ENCODE peak calls at places on chromosomes 6 and 20, in five cellular contexts. One of them, this sample, is unnamed.

GRCh38 chr6:1312444-1313363 is 806 bp downstream of the FOXQ1 start:
- DNase-seq in brain microvascular endothelial cell: no peak
- DNase-seq in BJ: no peak
- DNase-seq in AG09319: no peak
- DNase-seq in MCF 10A: no peak
- DNase-seq in this sample: peak; percentile 42

GRCh38 chr20:55038684-55039083 is 563.3 kb downstream of the DOK5 start:
- DNase-seq in brain microvascular endothelial cell: no peak
- DNase-seq in AG09319: no peak
- DNase-seq in MCF 10A: no peak
- DNase-seq in BJ: no peak
- DNase-seq in this sample: no peak

GRCh38 chr6:35148167-35148741 is 7.1 kb upstream of the TCP11 start:
- DNase-seq in MCF 10A: peak; percentile 53
- DNase-seq in BJ: no peak
- DNase-seq in AG09319: no peak
- DNase-seq in brain microvascular endothelial cell: peak; percentile 56
- DNase-seq in this sample: no peak

GRCh38 chr6:108113557-108114519 is 39.3 kb upstream of the OSTM1 start:
- DNase-seq in MCF 10A: peak; percentile 67
- DNase-seq in AG09319: no peak
- DNase-seq in BJ: no peak
- DNase-seq in brain microvascular endothelial cell: peak; percentile 53
- DNase-seq in this sample: peak; percentile 62

GRCh38 chr20:57090590-57091560 is 175.6 kb downstream of the BMP7 start:
- DNase-seq in MCF 10A: no peak
- DNase-seq in brain microvascular endothelial cell: no peak
- DNase-seq in AG09319: no peak
- DNase-seq in BJ: no peak
- DNase-seq in this sample: no peak

GRCh38 chr20:43993552-43993951 is 78.9 kb downstream of the TOX2 start:
- DNase-seq in AG09319: no peak
- DNase-seq in BJ: no peak
- DNase-seq in brain microvascular endothelial cell: no peak
- DNase-seq in MCF 10A: no peak
- DNase-seq in this sample: no peak

GRCh38 chr6:158286413-158286812 is 25.9 kb upstream of the TULP4 start:
- DNase-seq in MCF 10A: no peak
- DNase-seq in BJ: peak; percentile 89
- DNase-seq in brain microvascular endothelial cell: peak; percentile 42
- DNase-seq in AG09319: no peak
- DNase-seq in this sample: no peak

GRCh38 chr20:34982270-34983088 is 26.8 kb downstream of the MYH7B start:
- DNase-seq in brain microvascular endothelial cell: no peak
- DNase-seq in AG09319: no peak
- DNase-seq in BJ: no peak
- DNase-seq in MCF 10A: no peak
- DNase-seq in this sample: no peak

GRCh38 chr20:38342196-38342595 is 4.1 kb upstream of the LBP start:
- DNase-seq in MCF 10A: no peak
- DNase-seq in AG09319: no peak
- DNase-seq in BJ: no peak
- DNase-seq in brain microvascular endothelial cell: no peak
- DNase-seq in this sample: no peak

GRCh38 chr6:146546440-146546839 is 2.8 kb downstream of the RAB32 start:
- DNase-seq in MCF 10A: peak; percentile 90
- DNase-seq in brain microvascular endothelial cell: peak; percentile 82
- DNase-seq in BJ: peak; percentile 91
- DNase-seq in AG09319: peak; percentile 85
- DNase-seq in this sample: no peak

GRCh38 chr6:2021713-2022125 is 223.7 kb downstream of the GMDS start:
- DNase-seq in MCF 10A: peak; percentile 89
- DNase-seq in BJ: peak; percentile 66
- DNase-seq in AG09319: peak; percentile 87
- DNase-seq in brain microvascular endothelial cell: no peak
- DNase-seq in this sample: no peak

GRCh38 chr20:45061244-45061643 is 39.7 kb downstream of the KCNS1 start:
- DNase-seq in MCF 10A: peak; percentile 92
- DNase-seq in AG09319: peak; percentile 56
- DNase-seq in BJ: peak; percentile 46
- DNase-seq in brain microvascular endothelial cell: peak; percentile 93
- DNase-seq in this sample: no peak

GRCh38 chr6:85479221-85479620 is 29.3 kb downstream of the NT5E start:
- DNase-seq in brain microvascular endothelial cell: no peak
- DNase-seq in BJ: no peak
- DNase-seq in AG09319: no peak
- DNase-seq in MCF 10A: no peak
- DNase-seq in this sample: no peak

GRCh38 chr6:138724015-138724414 is 49.6 kb upstream of the CCDC28A start:
- DNase-seq in MCF 10A: no peak
- DNase-seq in BJ: no peak
- DNase-seq in brain microvascular endothelial cell: peak; percentile 82
- DNase-seq in AG09319: no peak
- DNase-seq in this sample: no peak

GRCh38 chr6:160974304-160974771 is 17.2 kb upstream of the MAP3K4 start:
- DNase-seq in BJ: peak; percentile 96
- DNase-seq in MCF 10A: peak; percentile 59
- DNase-seq in brain microvascular endothelial cell: peak; percentile 80
- DNase-seq in AG09319: peak; percentile 83
- DNase-seq in this sample: no peak

GRCh38 chr20:59515013-59515905 is 89.1 kb upstream of the PHACTR3 start:
- DNase-seq in BJ: no peak
- DNase-seq in MCF 10A: peak; percentile 75
- DNase-seq in brain microvascular endothelial cell: peak; percentile 58
- DNase-seq in AG09319: no peak
- DNase-seq in this sample: no peak

GRCh38 chr6:48962041-48962440 is 501.0 kb downstream of the MMUT start:
- DNase-seq in brain microvascular endothelial cell: no peak
- DNase-seq in MCF 10A: peak; percentile 91
- DNase-seq in BJ: no peak
- DNase-seq in AG09319: no peak
- DNase-seq in this sample: no peak

GRCh38 chr20:35690265-35690664 is 8.9 kb downstream of the NFS1 start:
- DNase-seq in MCF 10A: no peak
- DNase-seq in AG09319: no peak
- DNase-seq in BJ: no peak
- DNase-seq in brain microvascular endothelial cell: no peak
- DNase-seq in this sample: no peak

GRCh38 chr6:90295854-90296345 is 743 bp downstream of the BACH2 start:
- DNase-seq in AG09319: peak; percentile 7
- DNase-seq in BJ: no peak
- DNase-seq in MCF 10A: peak; percentile 62
- DNase-seq in brain microvascular endothelial cell: peak; percentile 45
- DNase-seq in this sample: peak; percentile 57

GRCh38 chr20:40702504-40702903 is 13.5 kb upstream of the MAFB start:
- DNase-seq in BJ: no peak
- DNase-seq in MCF 10A: peak; percentile 14
- DNase-seq in brain microvascular endothelial cell: no peak
- DNase-seq in AG09319: no peak
- DNase-seq in this sample: no peak

GRCh38 chr6:133099573-133099972 is 141.6 kb upstream of the EYA4 start:
- DNase-seq in AG09319: peak; percentile 41
- DNase-seq in brain microvascular endothelial cell: peak; percentile 66
- DNase-seq in MCF 10A: peak; percentile 38
- DNase-seq in BJ: peak; percentile 87
- DNase-seq in this sample: no peak

GRCh38 chr6:132731086-132731485 is 17.2 kb upstream of the VNN1 start:
- DNase-seq in BJ: no peak
- DNase-seq in AG09319: no peak
- DNase-seq in MCF 10A: no peak
- DNase-seq in brain microvascular endothelial cell: no peak
- DNase-seq in this sample: no peak

GRCh38 chr20:11585752-11586352 is 331.8 kb upstream of the BTBD3 start:
- DNase-seq in brain microvascular endothelial cell: peak; percentile 7
- DNase-seq in MCF 10A: peak; percentile 22
- DNase-seq in BJ: no peak
- DNase-seq in AG09319: no peak
- DNase-seq in this sample: no peak

GRCh38 chr6:42142118-42142835 is at the start of gene C6orf132:
- DNase-seq in MCF 10A: peak; percentile 63
- DNase-seq in AG09319: no peak
- DNase-seq in BJ: no peak
- DNase-seq in brain microvascular endothelial cell: no peak
- DNase-seq in this sample: no peak

GRCh38 chr6:90256698-90257485 is 39.8 kb downstream of the BACH2 start:
- DNase-seq in brain microvascular endothelial cell: peak; percentile 65
- DNase-seq in MCF 10A: peak; percentile 32
- DNase-seq in BJ: peak; percentile 43
- DNase-seq in AG09319: no peak
- DNase-seq in this sample: no peak

GRCh38 chr20:34720266-34720665 is 16.1 kb downstream of the TP53INP2 start:
- DNase-seq in AG09319: no peak
- DNase-seq in BJ: no peak
- DNase-seq in brain microvascular endothelial cell: no peak
- DNase-seq in MCF 10A: no peak
- DNase-seq in this sample: no peak

GRCh38 chr6:20402181-20403079 is 751 bp downstream of the E2F3 start:
- DNase-seq in brain microvascular endothelial cell: no peak
- DNase-seq in MCF 10A: peak; percentile 76
- DNase-seq in BJ: no peak
- DNase-seq in AG09319: no peak
- DNase-seq in this sample: peak; percentile 26

GRCh38 chr6:93418448-93419303 is 683 bp downstream of the EPHA7 start:
- DNase-seq in AG09319: no peak
- DNase-seq in MCF 10A: no peak
- DNase-seq in BJ: no peak
- DNase-seq in brain microvascular endothelial cell: peak; percentile 18
- DNase-seq in this sample: peak; percentile 30

GRCh38 chr6:94349227-94349626 is 929.9 kb upstream of the EPHA7 start:
- DNase-seq in BJ: no peak
- DNase-seq in AG09319: no peak
- DNase-seq in brain microvascular endothelial cell: no peak
- DNase-seq in MCF 10A: no peak
- DNase-seq in this sample: no peak

GRCh38 chr6:56938634-56939294 is 16.1 kb upstream of the BEND6 start:
- DNase-seq in AG09319: peak; percentile 92
- DNase-seq in brain microvascular endothelial cell: peak; percentile 95
- DNase-seq in BJ: peak; percentile 94
- DNase-seq in MCF 10A: peak; percentile 100
- DNase-seq in this sample: no peak

GRCh38 chr6:29742191-29742590 is 19.0 kb downstream of the HLA-F start:
- DNase-seq in brain microvascular endothelial cell: no peak
- DNase-seq in BJ: no peak
- DNase-seq in AG09319: no peak
- DNase-seq in MCF 10A: no peak
- DNase-seq in this sample: no peak

GRCh38 chr20:62159835-62160234 is 16.3 kb downstream of the SS18L1 start:
- DNase-seq in AG09319: no peak
- DNase-seq in MCF 10A: peak; percentile 85
- DNase-seq in BJ: no peak
- DNase-seq in brain microvascular endothelial cell: no peak
- DNase-seq in this sample: peak; percentile 83

GRCh38 chr6:82910394-82910793 is 155.2 kb downstream of the UBE3D start:
- DNase-seq in AG09319: no peak
- DNase-seq in brain microvascular endothelial cell: no peak
- DNase-seq in MCF 10A: no peak
- DNase-seq in BJ: no peak
- DNase-seq in this sample: no peak

GRCh38 chr6:57313711-57314471 is 3.5 kb upstream of the PRIM2 start:
- DNase-seq in AG09319: peak; percentile 94
- DNase-seq in brain microvascular endothelial cell: peak; percentile 94
- DNase-seq in MCF 10A: peak; percentile 82
- DNase-seq in BJ: peak; percentile 98
- DNase-seq in this sample: no peak

GRCh38 chr6:150622941-150623874 is 23.5 kb downstream of the PLEKHG1 start:
- DNase-seq in MCF 10A: no peak
- DNase-seq in AG09319: no peak
- DNase-seq in brain microvascular endothelial cell: no peak
- DNase-seq in BJ: no peak
- DNase-seq in this sample: peak; percentile 63

GRCh38 chr6:14584450-14584849 is 466.9 kb downstream of the CD83 start:
- DNase-seq in MCF 10A: no peak
- DNase-seq in brain microvascular endothelial cell: no peak
- DNase-seq in AG09319: no peak
- DNase-seq in BJ: no peak
- DNase-seq in this sample: no peak
- TF ChIP-seq CTCF in MCF 10A: no peak
- TF ChIP-seq CTCF in brain microvascular endothelial cell: peak; percentile 33
- TF ChIP-seq CTCF in AG09319: no peak
- TF ChIP-seq CTCF in BJ: peak; percentile 10
- TF ChIP-seq CTCF in this sample: no peak

DNA sequence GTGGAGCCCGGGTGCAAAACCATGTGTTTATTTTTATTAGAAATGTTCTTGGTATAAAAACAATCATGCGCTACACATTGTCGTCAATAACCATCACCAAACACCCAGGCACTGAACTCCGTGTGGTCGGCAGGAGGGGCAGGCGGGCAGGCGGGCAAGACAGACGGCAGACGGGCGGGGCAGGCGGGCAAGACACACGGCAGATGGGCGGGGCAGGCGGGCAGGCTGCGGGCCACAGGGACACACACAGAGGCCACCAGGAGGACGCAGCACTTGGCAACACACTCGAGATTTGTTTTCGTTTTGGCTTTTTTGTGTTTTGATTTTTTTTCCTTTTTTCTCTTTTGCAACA is 124.1 kb downstream of the GRM4 start:
- DNase-seq in AG09319: no peak
- DNase-seq in BJ: no peak
- DNase-seq in brain microvascular endothelial cell: no peak
- DNase-seq in MCF 10A: no peak
- DNase-seq in this sample: no peak
- TF ChIP-seq CTCF in AG09319: no peak
- TF ChIP-seq CTCF in BJ: no peak
- TF ChIP-seq CTCF in brain microvascular endothelial cell: no peak
- TF ChIP-seq CTCF in MCF 10A: no peak
- TF ChIP-seq CTCF in this sample: no peak

GRCh38 chr20:50308513-50309279 is 118.1 kb downstream of the CEBPB start:
- DNase-seq in BJ: peak; percentile 90
- DNase-seq in MCF 10A: peak; percentile 99
- DNase-seq in AG09319: peak; percentile 99
- DNase-seq in brain microvascular endothelial cell: peak; percentile 93
- DNase-seq in this sample: no peak
- TF ChIP-seq CTCF in BJ: peak; percentile 41
- TF ChIP-seq CTCF in MCF 10A: peak; percentile 6
- TF ChIP-seq CTCF in AG09319: no peak
- TF ChIP-seq CTCF in brain microvascular endothelial cell: peak; percentile 40
- TF ChIP-seq CTCF in this sample: no peak

DNA sequence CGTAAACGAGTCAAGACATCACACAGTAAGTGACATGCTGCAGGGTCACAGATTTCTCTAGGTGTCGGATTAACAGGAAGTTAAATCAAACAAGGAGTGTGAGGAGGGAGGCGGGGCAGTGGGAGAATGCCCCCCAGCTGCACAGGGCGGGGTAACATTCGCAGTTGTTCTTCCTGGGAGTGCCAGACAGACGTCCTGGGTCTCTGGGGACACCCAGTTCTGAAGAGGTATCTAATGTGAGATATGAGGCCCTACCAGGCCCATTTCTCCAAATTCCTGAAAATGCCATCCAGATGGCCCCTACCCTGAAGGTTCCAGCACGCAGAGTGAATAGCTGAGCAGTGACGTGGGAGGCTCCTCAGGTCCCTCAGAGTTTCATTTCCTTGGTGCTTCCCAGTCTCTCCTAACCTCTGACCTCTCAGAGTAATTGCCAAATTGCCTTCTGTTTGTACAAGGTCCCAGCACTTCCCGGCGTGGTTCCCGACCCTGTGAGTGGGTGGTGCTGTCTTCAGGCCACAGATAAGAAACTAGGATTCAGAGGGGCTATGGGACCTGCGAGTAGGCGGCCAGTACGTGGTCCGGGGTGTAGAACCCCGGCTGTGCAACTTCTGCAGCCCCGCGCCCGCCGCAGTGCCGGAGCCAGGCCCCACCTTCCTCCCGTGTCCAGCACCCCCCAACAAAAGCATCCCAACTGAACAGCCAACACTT is 1.8 kb downstream of the RRBP1 start:
- DNase-seq in AG09319: no peak
- DNase-seq in MCF 10A: peak; percentile 73
- DNase-seq in brain microvascular endothelial cell: peak; percentile 56
- DNase-seq in BJ: no peak
- DNase-seq in this sample: no peak
- TF ChIP-seq CTCF in AG09319: no peak
- TF ChIP-seq CTCF in MCF 10A: no peak
- TF ChIP-seq CTCF in brain microvascular endothelial cell: no peak
- TF ChIP-seq CTCF in BJ: no peak
- TF ChIP-seq CTCF in this sample: no peak

This sample was measured in GM13976.